ENCODE peak calls at places on chromosomes 3 and 15, in four cellular contexts. S is A549, O is IMR-90, G is epithelial cell of esophagus. Q is an unnamed sample.

GRCh38 chr3:151169262-151169661 is 33.8 kb downstream of the GPR171 start:
- DNase-seq in S (no peak), G (peak; percentile 25), O (peak; percentile 4), Q (no peak)

GRCh38 chr15:31046759-31047359 is 54.7 kb downstream of the TRPM1 start:
- DNase-seq in O (no peak), S (no peak), G (no peak), Q (no peak)

GRCh38 chr3:119794971-119795612 is 13.2 kb downstream of the NR1I2 start:
- DNase-seq in O (no peak), G (peak; percentile 31), S (peak; percentile 76), Q (no peak)

GRCh38 chr15:101024111-101024695 is 105.0 kb downstream of the LRRK1 start:
- DNase-seq in S (no peak), G (no peak), O (peak; percentile 96), Q (no peak)

GRCh38 chr3:137709011-137709601 is 55.0 kb upstream of the SOX14 start:
- DNase-seq in S (peak; percentile 6), O (no peak), G (peak; percentile 39), Q (no peak)

GRCh38 chr3:106092792-106093191 is 224.0 kb upstream of the CBLB start:
- DNase-seq in S (no peak), O (peak; percentile 24), G (peak; percentile 71), Q (no peak)

GRCh38 chr3:9349321-9350117 is 13.3 kb upstream of the THUMPD3 start:
- DNase-seq in O (peak; percentile 92), S (no peak), G (peak; percentile 86), Q (peak; percentile 75)

GRCh38 chr3:47716656-47717055 is 65.0 kb downstream of the SMARCC1 start:
- DNase-seq in O (no peak), G (no peak), S (no peak), Q (no peak)

GRCh38 chr3:143720381-143720780 is 127.9 kb downstream of the SLC9A9 start:
- DNase-seq in O (no peak), S (no peak), G (no peak), Q (no peak)

GRCh38 chr3:108079877-108080276 is 11.0 kb downstream of the CD47 start:
- DNase-seq in S (no peak), G (no peak), O (no peak), Q (no peak)

GRCh38 chr3:108477511-108478147 is 32.8 kb downstream of the MYH15 start:
- DNase-seq in S (peak; percentile 13), O (peak; percentile 72), G (peak; percentile 72), Q (peak; percentile 27)

GRCh38 chr3:108489776-108490175 is 20.6 kb downstream of the MYH15 start:
- DNase-seq in O (peak; percentile 51), S (peak; percentile 28), G (peak; percentile 53), Q (no peak)

GRCh38 chr3:111808439-111808838 is 50.6 kb upstream of the PHLDB2 start:
- DNase-seq in O (peak; percentile 27), G (peak; percentile 75), S (peak; percentile 23), Q (no peak)

GRCh38 chr3:71010731-71011455 is 572.6 kb downstream of the FOXP1 start:
- DNase-seq in G (peak; percentile 32), O (peak; percentile 31), S (no peak), Q (no peak)

GRCh38 chr3:107061466-107061865 is 315.8 kb upstream of the CCDC54 start:
- DNase-seq in G (no peak), O (peak; percentile 10), S (no peak), Q (no peak)

GRCh38 chr3:143236226-143236964 is 116.8 kb downstream of the CHST2 start:
- DNase-seq in O (no peak), G (no peak), S (no peak), Q (no peak)

GRCh38 chr3:39052613-39053012 is 797 bp downstream of the WDR48 start:
- DNase-seq in S (no peak), O (no peak), G (no peak), Q (no peak)

GRCh38 chr15:48507416-48508065 is 138.0 kb downstream of the FBN1 start:
- DNase-seq in G (peak; percentile 70), S (peak; percentile 17), O (peak; percentile 60), Q (no peak)

GRCh38 chr15:29124581-29125381 is 144.8 kb downstream of the NSMCE3 start:
- DNase-seq in G (no peak), S (no peak), O (peak; percentile 12), Q (peak; percentile 8)

DNA sequence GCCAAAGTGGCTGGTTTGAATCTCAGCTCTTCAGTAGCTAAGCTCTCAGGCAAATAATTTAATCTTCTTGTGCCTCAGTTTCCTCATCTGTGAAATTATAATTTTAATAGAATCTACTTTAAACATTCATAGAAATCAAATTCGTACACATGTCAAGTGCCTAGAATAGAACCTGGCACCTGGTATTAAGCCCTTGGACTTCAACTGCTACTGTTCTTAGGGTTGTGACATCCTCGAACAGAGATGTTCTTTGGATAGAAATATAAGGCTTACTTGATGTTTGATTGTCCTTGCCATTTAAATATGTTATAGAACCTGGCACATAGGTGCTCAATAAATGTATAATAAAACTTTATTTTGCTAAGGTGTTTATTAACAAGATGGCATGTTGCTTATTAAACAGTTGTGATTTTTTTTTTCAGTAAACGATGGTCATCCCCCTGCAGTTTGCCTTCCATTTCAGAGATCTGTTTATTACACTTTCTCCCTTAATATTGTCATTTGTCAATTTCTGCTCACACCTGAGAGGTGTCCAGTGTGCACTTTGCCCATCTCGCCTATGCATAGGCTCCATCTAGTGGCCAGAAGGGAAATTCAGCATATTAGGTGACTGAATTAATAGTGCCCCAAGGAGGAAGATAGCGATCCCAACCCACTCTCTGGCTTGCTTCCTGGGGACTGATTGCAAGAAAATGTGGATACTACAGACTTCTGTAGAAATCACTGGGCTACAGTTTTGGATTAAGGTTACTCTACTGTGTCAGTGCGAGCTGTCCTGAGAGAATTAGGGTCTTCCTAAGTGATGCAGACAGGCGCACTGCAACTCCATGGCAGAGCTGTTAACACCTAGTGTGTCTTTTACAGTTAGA is 10.7 kb downstream of the IGF1R start:
- DNase-seq in G (peak; percentile 67), S (peak; percentile 80), O (peak; percentile 60), Q (no peak)
- H3K4me3 ChIP-seq in G (no peak overlapping the region), S (no peak overlapping the region), O (no peak overlapping the region), Q (no peak overlapping the region)

GRCh38 chr3:32374788-32375595 is 16.7 kb upstream of the CMTM7 start:
- DNase-seq in O (peak; percentile 74), S (peak; percentile 54), G (peak; percentile 80), Q (peak; percentile 27)
- TF ChIP-seq CTCF in O (peak; percentile 66), S (peak; percentile 75), G (peak; percentile 69), Q (peak; percentile 64)

GRCh38 chr3:69306239-69307185 is 79.4 kb downstream of the FRMD4B start:
- DNase-seq in G (peak; percentile 90), O (peak; percentile 83), S (peak; percentile 27), Q (peak; percentile 78)
- H3K4me3 ChIP-seq in G (no peak overlapping the region), O (no peak overlapping the region), S (no peak overlapping the region), Q (no peak overlapping the region)

DNA sequence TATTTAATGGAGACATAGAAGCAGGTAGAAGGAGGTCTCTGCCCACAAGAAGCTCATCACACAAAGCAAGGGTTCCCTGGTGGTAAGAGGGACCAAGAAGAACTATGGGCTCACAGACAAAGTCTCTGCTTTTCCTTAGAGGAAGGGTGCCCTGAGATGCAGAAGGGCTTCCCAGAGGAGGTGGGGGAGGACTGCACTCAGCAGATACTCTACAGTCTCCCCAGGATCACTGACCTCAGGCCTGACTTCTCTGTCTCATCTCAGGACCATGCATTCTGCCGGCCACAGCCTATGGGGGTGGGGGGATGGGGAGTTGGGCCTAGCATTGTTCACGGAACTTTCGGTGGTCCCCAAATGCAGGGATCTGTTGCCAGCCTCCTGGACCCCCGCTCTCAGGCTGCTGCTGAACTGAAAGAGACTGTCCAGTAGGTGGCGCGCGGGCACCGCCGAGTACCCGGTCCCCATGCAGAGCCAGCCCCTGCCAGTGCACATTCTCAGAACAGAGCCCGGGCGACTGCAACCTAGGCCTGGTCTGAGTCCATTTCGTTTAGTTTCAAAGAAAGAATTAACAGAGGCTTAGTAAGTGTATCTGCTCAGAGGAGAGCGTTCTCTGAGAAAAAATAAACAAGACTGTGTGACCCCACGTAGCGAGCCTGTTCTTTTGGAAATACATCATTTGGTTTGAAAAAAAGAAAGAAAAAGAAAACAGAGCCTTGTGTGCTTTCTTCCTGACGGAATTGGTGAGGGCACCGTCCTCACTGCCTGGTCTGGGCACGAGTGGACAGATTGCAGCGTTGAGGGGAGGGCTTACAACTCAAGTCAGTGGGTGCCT is 74.1 kb downstream of the LRTM1 start:
- DNase-seq in S (peak; percentile 70), O (peak; percentile 74), G (peak; percentile 46), Q (no peak)
- TF ChIP-seq CTCF in S (peak; percentile 65), O (peak; percentile 83), G (peak; percentile 86), Q (peak; percentile 90)

GRCh38 chr3:87336761-87337160 is 60.4 kb upstream of the POU1F1 start:
- DNase-seq in O (no peak), S (no peak), G (peak; percentile 12), Q (no peak)

GRCh38 chr3:87329065-87329464 is 52.7 kb upstream of the POU1F1 start:
- DNase-seq in S (no peak), O (no peak), G (no peak), Q (no peak)

GRCh38 chr3:87335931-87336330 is 59.5 kb upstream of the POU1F1 start:
- DNase-seq in O (no peak), S (no peak), G (no peak), Q (no peak)

GRCh38 chr3:87332789-87333188 is 56.4 kb upstream of the POU1F1 start:
- DNase-seq in G (no peak), O (no peak), S (no peak), Q (no peak)

DNA sequence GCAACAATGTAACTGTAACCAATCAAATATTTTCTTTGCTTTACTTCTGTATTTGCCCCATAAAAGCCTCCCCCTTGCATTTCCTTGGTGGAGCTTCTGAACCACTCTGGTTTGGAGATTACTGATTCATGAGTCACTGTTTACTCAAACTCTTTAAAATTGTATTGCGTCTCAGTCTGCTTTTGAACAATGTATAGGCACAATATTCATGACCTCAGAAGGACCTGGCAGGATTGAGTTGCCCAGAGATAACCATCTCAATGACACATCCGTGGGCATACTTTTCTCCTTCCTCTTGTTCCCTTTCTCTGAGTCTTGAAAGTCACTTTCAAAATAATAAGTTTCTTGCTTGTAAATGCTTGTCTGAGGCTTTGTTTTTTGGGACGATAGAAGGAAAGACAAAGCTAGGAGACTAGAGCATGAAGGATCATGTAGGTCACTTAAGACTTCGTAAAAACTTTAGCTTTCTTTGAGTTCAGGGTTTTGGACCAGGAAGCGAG is 57.1 kb upstream of the POU1F1 start:
- DNase-seq in S (peak; percentile 82), O (peak; percentile 80), G (peak; percentile 81), Q (peak; percentile 73)
- H3K4me3 ChIP-seq in S (no peak overlapping the region), O (no peak overlapping the region), G (no peak overlapping the region), Q (no peak overlapping the region)

DNA sequence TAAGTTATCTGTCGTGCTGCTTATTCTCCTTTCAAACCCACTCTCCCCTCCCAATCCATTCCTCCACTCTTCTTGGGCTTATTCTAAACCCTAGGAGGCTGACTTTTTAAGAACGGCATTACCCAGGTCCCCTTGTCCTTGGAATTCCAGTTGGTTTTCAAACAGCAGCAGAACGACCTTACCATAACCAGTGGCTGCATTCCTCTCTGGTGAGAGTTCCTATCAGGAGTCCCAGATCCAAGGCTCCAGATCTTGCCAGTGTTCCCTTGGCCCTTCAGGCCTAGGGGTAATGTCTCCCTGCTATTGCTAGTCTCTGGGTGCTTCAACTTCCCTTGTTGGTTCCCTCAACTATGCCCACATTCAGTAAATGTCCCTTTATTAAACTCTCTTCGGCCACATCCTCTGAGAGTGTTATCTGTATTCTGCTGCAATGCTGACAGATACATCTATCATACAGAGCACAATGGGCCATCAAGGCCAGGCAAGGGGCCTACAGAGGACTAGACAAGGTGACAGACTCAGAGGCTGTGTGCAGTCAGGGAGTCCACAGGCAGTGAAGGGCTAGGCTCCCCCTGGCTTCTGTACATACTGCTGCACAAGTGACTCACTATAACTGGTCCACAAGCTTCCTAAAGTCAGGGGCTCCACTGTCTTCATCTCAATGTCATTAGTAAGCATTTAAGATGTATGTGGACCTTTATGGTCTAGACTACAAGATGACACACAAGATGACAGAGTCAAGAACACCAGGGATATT is 10.1 kb downstream of the LYSMD2 start:
- DNase-seq in O (peak; percentile 60), G (peak; percentile 22), S (peak; percentile 34), Q (no peak)
- TF ChIP-seq CTCF in O (peak; percentile 41), G (no peak), S (no peak), Q (peak; percentile 33)

Q was measured in AG09309.